ENCODE peak calls at places on chromosomes 4 and X, in eight cellular contexts. L is NCI-H1436; T is stimulated activated naive CD8-positive, alpha-beta T cell treated with anti-CD3 and anti-CD28 coated beads, Interleukin-15, Interleukin-2, amounts not matched to agents 100 U/mL and 50 U/mL, for 24 hours; X is hypothalamus; O is effector CD4-positive, alpha-beta T cell; V is Jurkat, Clone E6-1; G is activated T-cell treated with anti-CD3 and anti-CD28 coated beads for 1 hour; Y is NCI-H460. H is an unnamed sample.

GRCh38 chr4:93827272-93827947 is 1.1 kb upstream of the ATOH1 start:
- DNase-seq in G (no peak), O (no peak), T (no peak), X (no peak), Y (no peak), V (no peak), L (no peak), H (no peak)

GRCh38 chrX:38232287-38232686 is 11.6 kb upstream of the SRPX start:
- DNase-seq in L (no peak), T (no peak), O (no peak), V (no peak), X (no peak), Y (no peak), G (no peak), H (peak; percentile 69)

GRCh38 chrX:135543924-135544323 is 23.5 kb downstream of the INTS6L start:
- DNase-seq in O (no peak), G (peak; percentile 9), V (no peak), X (no peak), T (peak; percentile 24), L (no peak), Y (peak; percentile 4), H (no peak)

GRCh38 chr4:74181225-74181624 is 23.3 kb downstream of the MTHFD2L start:
- DNase-seq in G (no peak), T (no peak), Y (no peak), V (no peak), L (no peak), X (no peak), O (no peak), H (peak; percentile 49)

GRCh38 chr4:1413687-1414479 is 7.6 kb upstream of the NKX1-1 start:
- DNase-seq in O (no peak), X (no peak), Y (no peak), L (no peak), G (no peak), T (no peak), V (no peak), H (no peak)

GRCh38 chrX:7330971-7331746 is 183.2 kb upstream of the PUDP start:
- DNase-seq in T (no peak), L (no peak), X (no peak), V (no peak), Y (no peak), G (no peak), O (no peak), H (peak; percentile 55)

GRCh38 chr4:128544277-128544676 is 256.7 kb upstream of the PGRMC2 start:
- DNase-seq in X (no peak), G (no peak), Y (no peak), T (no peak), L (no peak), O (no peak), V (no peak), H (no peak)

GRCh38 chrX:46959101-46959500 is 46.9 kb downstream of the JADE3 start:
- DNase-seq in O (no peak), T (no peak), L (no peak), X (no peak), V (no peak), G (no peak), Y (no peak), H (peak; percentile 21)

GRCh38 chr4:25107827-25108516 is 52.3 kb downstream of the SEPSECS start:
- DNase-seq in O (no peak), Y (no peak), G (no peak), X (no peak), V (no peak), L (no peak), T (no peak), H (no peak)

GRCh38 chrX:131633285-131633917 is 89.5 kb downstream of the OR13H1 start:
- DNase-seq in Y (peak; percentile 59), O (peak; percentile 36), L (peak; percentile 31), G (peak; percentile 7), V (peak; percentile 30), T (peak; percentile 35), X (peak; percentile 40), H (peak; percentile 59)

H was measured in cardiac muscle cell.